ENCODE peak calls at places on chromosomes 13 and 19, in eight cellular contexts. N, Z, L, Q, I, E, U and F are unnamed samples.

GRCh38 chr19:23787106-23787505 is 28.4 kb upstream of the ZNF681 start:
- DNase-seq in E (no peak), L (no peak), U (no peak), I (no peak), N (peak; percentile 1), Q (no peak), Z (no peak), F (no peak)

GRCh38 chr13:47175172-47175806 is 278.4 kb upstream of the HTR2A start:
- DNase-seq in L (no peak), U (no peak), Q (no peak), N (peak; percentile 95), E (no peak), I (no peak), Z (no peak), F (no peak)

GRCh38 chr19:38707512-38708114 is 36.7 kb downstream of the CAPN12 start:
- DNase-seq in N (peak; percentile 23), Q (no peak), I (peak; percentile 83), U (peak; percentile 74), Z (peak; percentile 55), L (no peak), E (no peak), F (no peak)

GRCh38 chr19:5358173-5358800 is 17.7 kb upstream of the PTPRS start:
- DNase-seq in U (no peak), Z (no peak), L (peak; percentile 50), I (no peak), E (no peak), N (peak; percentile 17), Q (no peak), F (no peak)

GRCh38 chr19:18310118-18310909 is 12.6 kb downstream of the LSM4 start:
- DNase-seq in L (no peak), U (no peak), E (no peak), I (no peak), N (no peak), Q (no peak), Z (no peak), F (no peak)

GRCh38 chr13:44259045-44260042 is 114.3 kb upstream of the SERP2 start:
- DNase-seq in I (no peak), L (no peak), U (peak; percentile 68), E (no peak), Q (no peak), Z (peak; percentile 41), N (peak; percentile 66), F (no peak)

GRCh38 chr19:11247934-11248333 is 8.5 kb downstream of the ANGPTL8 start:
- DNase-seq in I (no peak), L (no peak), Q (no peak), Z (no peak), N (no peak), E (no peak), U (no peak), F (no peak)

GRCh38 chr19:8208710-8209110 is 460 bp upstream of the CERS4 start:
- DNase-seq in L (no peak), U (no peak), E (no peak), N (no peak), I (no peak), Z (no peak), Q (no peak), F (peak; percentile 75)

GRCh38 chr19:35563207-35563829 is at the start of gene ATP4A:
- DNase-seq in Z (no peak), N (no peak), Q (no peak), E (no peak), U (no peak), I (no peak), L (no peak), F (no peak)

GRCh38 chr13:31073859-31074718 is 87.6 kb downstream of the HSPH1 start:
- DNase-seq in U (no peak), E (no peak), Q (no peak), N (peak; percentile 69), Z (no peak), L (no peak), I (peak; percentile 15), F (no peak)

GRCh38 chr19:50171752-50172151 is 8.7 kb upstream of the IZUMO2 start:
- DNase-seq in L (no peak), N (no peak), Q (no peak), U (no peak), Z (no peak), I (no peak), E (no peak), F (no peak)

GRCh38 chr13:46278474-46278873 is 66.7 kb downstream of the LRRC63 start:
- DNase-seq in E (no peak), L (no peak), Q (no peak), I (no peak), U (no peak), N (no peak), Z (no peak), F (no peak)

GRCh38 chr13:99191900-99192399 is 8.7 kb upstream of the UBAC2 start:
- DNase-seq in I (peak; percentile 36), L (no peak), N (peak; percentile 74), U (no peak), Q (no peak), E (no peak), Z (no peak), F (no peak)

GRCh38 chr19:3266792-3267469 is 42.5 kb downstream of the CELF5 start:
- DNase-seq in U (no peak), N (no peak), L (no peak), Z (no peak), I (no peak), E (no peak), Q (no peak), F (no peak)

GRCh38 chr13:37736040-37736439 is 133.5 kb downstream of the TRPC4 start:
- DNase-seq in N (no peak), Q (no peak), E (no peak), U (no peak), L (no peak), I (no peak), Z (no peak), F (no peak)

GRCh38 chr13:71871844-71872243 is 4.8 kb upstream of the DACH1 start:
- DNase-seq in U (no peak), E (no peak), N (no peak), L (no peak), Z (no peak), I (peak; percentile 8), Q (no peak), F (no peak)

GRCh38 chr13:71870036-71870435 is 3.0 kb upstream of the DACH1 start:
- DNase-seq in Q (no peak), I (no peak), E (no peak), U (no peak), N (no peak), Z (no peak), L (no peak), F (no peak)

GRCh38 chr13:71873418-71874276 is 6.6 kb upstream of the DACH1 start:
- DNase-seq in Z (no peak), I (no peak), E (no peak), N (no peak), L (no peak), Q (no peak), U (no peak), F (no peak)

GRCh38 chr13:71869274-71869673 is 2.3 kb upstream of the DACH1 start:
- DNase-seq in Z (no peak), Q (no peak), E (no peak), I (no peak), N (no peak), U (no peak), L (no peak), F (no peak)

DNA sequence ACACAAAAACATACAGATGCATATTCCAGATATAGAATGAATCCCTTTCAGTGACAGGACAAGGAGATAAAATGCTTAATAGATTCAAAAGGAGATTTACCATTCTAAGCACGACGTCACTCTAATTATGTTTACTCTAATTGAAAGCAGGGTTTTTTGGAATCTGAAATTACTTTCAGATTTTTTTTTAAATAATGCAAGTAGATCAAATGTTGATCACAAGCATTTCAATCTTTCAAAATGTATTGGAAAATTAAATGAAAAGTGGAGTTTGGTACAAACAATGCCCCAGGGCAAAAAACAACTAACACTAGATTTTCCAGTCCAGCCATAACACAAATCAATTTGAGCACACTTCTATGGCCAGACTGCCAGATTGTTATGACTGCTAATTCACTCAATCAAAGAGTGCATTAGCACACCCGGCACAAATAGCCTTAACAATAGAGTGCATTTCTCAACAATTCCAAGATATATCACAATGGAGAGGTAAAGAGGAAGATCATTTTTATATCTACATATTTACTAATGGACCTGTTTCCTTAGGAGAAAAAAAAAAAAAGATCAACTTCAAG is 4.3 kb upstream of the DACH1 start:
- DNase-seq in E (no peak), Z (no peak), U (no peak), L (no peak), I (no peak), N (no peak), Q (no peak), F (no peak)
- H3K4me1 ChIP-seq in E (peaks cover 1% of the 10 kb centered on the region), Z (no peaks in the 10 kb centered on the region), U (peaks cover 10% of the 10 kb centered on the region), L (no peaks in the 10 kb centered on the region), I (no peaks in the 10 kb centered on the region), N (no peaks in the 10 kb centered on the region), Q (peaks cover 17% of the 10 kb centered on the region), F (no peaks in the 10 kb centered on the region)

DNA sequence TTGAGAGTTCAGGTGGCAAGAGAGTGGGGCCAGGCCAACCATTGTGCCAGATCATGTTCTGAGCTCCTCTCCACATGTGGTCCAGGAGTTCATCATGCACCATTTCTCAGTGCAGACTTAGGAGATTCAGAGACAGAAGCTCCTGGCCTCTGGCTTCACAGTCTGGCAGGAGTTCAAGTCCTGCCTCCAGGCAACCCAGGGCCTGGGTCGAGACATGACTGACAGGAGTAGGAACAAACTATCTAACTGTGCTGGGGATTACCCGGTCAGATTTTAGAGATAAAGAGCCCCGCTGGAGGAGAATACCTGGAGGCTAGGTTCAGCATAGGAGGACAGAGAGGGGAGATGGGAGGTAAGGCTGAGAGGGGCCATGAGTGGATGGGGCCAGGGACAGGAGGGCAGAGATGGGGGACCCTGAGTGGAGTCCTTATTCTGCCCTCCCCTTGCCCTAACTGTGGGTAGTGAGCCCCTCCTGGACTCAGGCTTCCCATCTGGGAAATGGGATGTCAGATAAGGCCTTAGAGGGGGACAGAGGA is 906 bp upstream of the CYP4F11 start:
- DNase-seq in Q (no peak), E (no peak), U (no peak), N (no peak), L (peak; percentile 31), Z (no peak), I (no peak), F (no peak)
- H3K27ac ChIP-seq in Q (peak overlapping the region; percentile 80), E (no peak overlapping the region), U (no peak overlapping the region), N (no peak overlapping the region), L (peak overlapping the region; percentile 93), Z (no peak overlapping the region), I (peak overlapping the region; percentile 84), F (no peak overlapping the region)

DNA sequence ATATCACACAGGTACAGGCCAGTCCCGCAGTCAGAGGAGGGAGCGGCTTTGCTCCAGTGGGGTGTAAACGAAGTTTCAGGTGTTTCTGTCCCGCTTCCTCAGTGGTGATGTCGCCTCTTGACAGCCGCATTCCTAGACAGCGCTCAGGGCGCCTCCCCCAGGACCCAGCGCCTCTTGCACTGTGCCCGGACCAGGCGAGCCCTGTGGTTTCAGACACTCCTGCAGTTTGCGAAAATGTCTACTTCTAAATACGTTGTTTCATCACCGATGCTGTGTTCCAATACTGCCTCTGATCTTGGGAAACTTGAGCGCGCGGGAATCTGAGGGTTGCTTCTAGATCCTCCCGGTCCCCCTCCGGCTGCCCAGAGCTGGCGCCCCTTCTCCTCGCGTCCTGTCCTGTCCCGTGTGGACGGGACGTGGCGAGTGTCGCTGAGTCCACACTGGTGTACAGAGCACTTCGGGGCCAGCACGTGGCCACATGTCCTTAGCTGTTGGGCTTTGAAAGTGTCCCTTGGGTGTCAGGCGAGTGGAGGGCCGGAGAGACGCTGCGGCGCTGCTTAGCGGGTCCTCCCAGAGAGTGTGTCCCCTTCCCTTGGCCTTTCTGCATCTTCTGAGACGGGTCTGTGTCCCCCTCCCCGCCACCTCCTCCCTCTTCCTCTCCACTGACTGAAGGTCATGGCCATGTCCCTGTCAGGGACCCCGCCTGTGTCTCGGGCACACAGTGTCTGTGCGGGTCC is 14.6 kb upstream of the RPS15 start:
- DNase-seq in Q (no peak), Z (no peak), N (no peak), E (no peak), U (no peak), I (no peak), L (no peak), F (no peak)
- H3K4me3 ChIP-seq in Q (no peak overlapping the region), Z (no peak overlapping the region), N (no peak overlapping the region), E (no peak overlapping the region), U (no peak overlapping the region), I (no peak overlapping the region), L (no peak overlapping the region), F (no peak overlapping the region)

GRCh38 chr19:48252625-48253024 is 3.1 kb downstream of the CARD8 start:
- DNase-seq in N (no peak), Q (no peak), Z (no peak), I (no peak), E (no peak), L (no peak), U (no peak), F (no peak)
- H3K4me1 ChIP-seq in N (no peaks in the 10 kb centered on the region), Q (peaks cover 49% of the 10 kb centered on the region), Z (peaks cover 14% of the 10 kb centered on the region), I (peaks cover 6% of the 10 kb centered on the region), E (no peaks in the 10 kb centered on the region), L (peaks cover 4% of the 10 kb centered on the region), U (peaks cover 72% of the 10 kb centered on the region), F (peaks cover 20% of the 10 kb centered on the region)